ENCODE peak calls at places on chromosome 4, in six cellular contexts. One of them, this sample, is unnamed.

GRCh38 chr4:184237612-184238011 is 19.9 kb upstream of the ENPP6 start:
- DNase-seq in GM23248: peak; percentile 10
- DNase-seq in PC-3: no peak
- DNase-seq in neural progenitor cell: no peak
- DNase-seq in OCI-LY7: no peak
- DNase-seq in GM23338: no peak
- DNase-seq in this sample: peak; percentile 10

GRCh38 chr4:108619372-108620100 is 840 bp upstream of the RPL34 start:
- DNase-seq in GM23248: peak; percentile 25
- DNase-seq in PC-3: no peak
- DNase-seq in neural progenitor cell: no peak
- DNase-seq in GM23338: peak; percentile 23
- DNase-seq in OCI-LY7: no peak
- DNase-seq in this sample: peak; percentile 65

GRCh38 chr4:184534511-184535391 is 60.4 kb upstream of the IRF2 start:
- DNase-seq in GM23338: peak; percentile 31
- DNase-seq in GM23248: peak; percentile 86
- DNase-seq in PC-3: no peak
- DNase-seq in neural progenitor cell: no peak
- DNase-seq in OCI-LY7: peak; percentile 80
- DNase-seq in this sample: no peak

GRCh38 chr4:107183155-107183774 is 147.2 kb upstream of the DKK2 start:
- DNase-seq in PC-3: peak; percentile 61
- DNase-seq in neural progenitor cell: peak; percentile 72
- DNase-seq in GM23248: peak; percentile 80
- DNase-seq in GM23338: peak; percentile 85
- DNase-seq in OCI-LY7: peak; percentile 50
- DNase-seq in this sample: peak; percentile 11

GRCh38 chr4:133483600-133484246 is 334.6 kb downstream of the PCDH10 start:
- DNase-seq in GM23338: peak; percentile 65
- DNase-seq in neural progenitor cell: peak; percentile 40
- DNase-seq in OCI-LY7: no peak
- DNase-seq in GM23248: peak; percentile 8
- DNase-seq in PC-3: peak; percentile 45
- DNase-seq in this sample: no peak

GRCh38 chr4:37976513-37976912 is 16.3 kb downstream of the PTTG2 start:
- DNase-seq in neural progenitor cell: no peak
- DNase-seq in GM23248: peak; percentile 34
- DNase-seq in GM23338: no peak
- DNase-seq in OCI-LY7: no peak
- DNase-seq in PC-3: no peak
- DNase-seq in this sample: no peak

GRCh38 chr4:64911846-64912245 is 502.6 kb upstream of the TECRL start:
- DNase-seq in GM23248: no peak
- DNase-seq in PC-3: peak; percentile 41
- DNase-seq in GM23338: peak; percentile 88
- DNase-seq in neural progenitor cell: peak; percentile 52
- DNase-seq in OCI-LY7: no peak
- DNase-seq in this sample: no peak

GRCh38 chr4:8293131-8293975 is 23.8 kb downstream of the HTRA3 start:
- DNase-seq in neural progenitor cell: no peak
- DNase-seq in GM23248: no peak
- DNase-seq in OCI-LY7: no peak
- DNase-seq in PC-3: no peak
- DNase-seq in GM23338: no peak
- DNase-seq in this sample: no peak

GRCh38 chr4:88514557-88515511 is 8.7 kb downstream of the PYURF start:
- DNase-seq in PC-3: peak; percentile 28
- DNase-seq in GM23338: no peak
- DNase-seq in GM23248: no peak
- DNase-seq in neural progenitor cell: no peak
- DNase-seq in OCI-LY7: no peak
- DNase-seq in this sample: no peak

GRCh38 chr4:57876934-57877554 is 766.9 kb upstream of the IGFBP7 start:
- DNase-seq in neural progenitor cell: no peak
- DNase-seq in GM23338: no peak
- DNase-seq in GM23248: no peak
- DNase-seq in OCI-LY7: no peak
- DNase-seq in PC-3: no peak
- DNase-seq in this sample: no peak

GRCh38 chr4:163484906-163485305 is 9.6 kb upstream of the TMA16 start:
- DNase-seq in OCI-LY7: peak; percentile 77
- DNase-seq in PC-3: peak; percentile 69
- DNase-seq in neural progenitor cell: peak; percentile 76
- DNase-seq in GM23248: peak; percentile 47
- DNase-seq in GM23338: peak; percentile 88
- DNase-seq in this sample: peak; percentile 65

GRCh38 chr4:135281230-135281629 is 1079.6 kb upstream of the PABPC4L start:
- DNase-seq in GM23248: no peak
- DNase-seq in neural progenitor cell: no peak
- DNase-seq in OCI-LY7: no peak
- DNase-seq in GM23338: peak; percentile 11
- DNase-seq in PC-3: no peak
- DNase-seq in this sample: no peak

GRCh38 chr4:172390341-172390740 is 577.1 kb downstream of the GALNTL6 start:
- DNase-seq in neural progenitor cell: no peak
- DNase-seq in GM23338: no peak
- DNase-seq in PC-3: no peak
- DNase-seq in OCI-LY7: no peak
- DNase-seq in GM23248: no peak
- DNase-seq in this sample: no peak

GRCh38 chr4:25443851-25444250 is 66.8 kb downstream of the ANAPC4 start:
- DNase-seq in OCI-LY7: no peak
- DNase-seq in neural progenitor cell: no peak
- DNase-seq in PC-3: no peak
- DNase-seq in GM23338: no peak
- DNase-seq in GM23248: no peak
- DNase-seq in this sample: no peak

GRCh38 chr4:52103314-52103713 is 52.2 kb downstream of the SPATA18 start:
- DNase-seq in OCI-LY7: no peak
- DNase-seq in GM23248: peak; percentile 56
- DNase-seq in GM23338: peak; percentile 69
- DNase-seq in neural progenitor cell: peak; percentile 65
- DNase-seq in PC-3: peak; percentile 81
- DNase-seq in this sample: no peak

GRCh38 chr4:87785858-87786509 is 13.4 kb upstream of the IBSP start:
- DNase-seq in OCI-LY7: no peak
- DNase-seq in neural progenitor cell: no peak
- DNase-seq in GM23338: no peak
- DNase-seq in PC-3: no peak
- DNase-seq in GM23248: no peak
- DNase-seq in this sample: no peak

GRCh38 chr4:174358410-174358809 is 74.7 kb downstream of the CEP44 start:
- DNase-seq in OCI-LY7: no peak
- DNase-seq in PC-3: no peak
- DNase-seq in neural progenitor cell: no peak
- DNase-seq in GM23338: no peak
- DNase-seq in GM23248: no peak
- DNase-seq in this sample: no peak

GRCh38 chr4:175419120-175419774 is 392.8 kb downstream of the GPM6A start:
- DNase-seq in OCI-LY7: no peak
- DNase-seq in GM23338: no peak
- DNase-seq in neural progenitor cell: no peak
- DNase-seq in PC-3: peak; percentile 90
- DNase-seq in GM23248: peak; percentile 96
- DNase-seq in this sample: no peak

GRCh38 chr4:95360256-95360903 is 188.4 kb downstream of the UNC5C start:
- DNase-seq in PC-3: no peak
- DNase-seq in OCI-LY7: no peak
- DNase-seq in neural progenitor cell: no peak
- DNase-seq in GM23338: no peak
- DNase-seq in GM23248: no peak
- DNase-seq in this sample: no peak

GRCh38 chr4:75950416-75950815 is 9.6 kb upstream of the NAAA start:
- DNase-seq in GM23338: no peak
- DNase-seq in OCI-LY7: no peak
- DNase-seq in GM23248: no peak
- DNase-seq in PC-3: no peak
- DNase-seq in neural progenitor cell: no peak
- DNase-seq in this sample: no peak

GRCh38 chr4:142656178-142656577 is 189.9 kb downstream of the INPP4B start:
- DNase-seq in GM23338: peak; percentile 54
- DNase-seq in PC-3: no peak
- DNase-seq in OCI-LY7: peak; percentile 30
- DNase-seq in neural progenitor cell: peak; percentile 39
- DNase-seq in GM23248: peak; percentile 27
- DNase-seq in this sample: peak; percentile 60

GRCh38 chr4:159077702-159078495 is 25.0 kb upstream of the RAPGEF2 start:
- DNase-seq in GM23338: no peak
- DNase-seq in neural progenitor cell: no peak
- DNase-seq in GM23248: no peak
- DNase-seq in PC-3: peak; percentile 82
- DNase-seq in OCI-LY7: peak; percentile 63
- DNase-seq in this sample: no peak

GRCh38 chr4:28443786-28444412 is 1583.3 kb downstream of the STIM2 start:
- DNase-seq in neural progenitor cell: no peak
- DNase-seq in GM23338: peak; percentile 45
- DNase-seq in PC-3: peak; percentile 55
- DNase-seq in OCI-LY7: no peak
- DNase-seq in GM23248: peak; percentile 36
- DNase-seq in this sample: no peak

GRCh38 chr4:151922306-151922705 is 161.5 kb upstream of the GATB start:
- DNase-seq in GM23338: no peak
- DNase-seq in OCI-LY7: no peak
- DNase-seq in PC-3: peak; percentile 55
- DNase-seq in GM23248: peak; percentile 82
- DNase-seq in neural progenitor cell: no peak
- DNase-seq in this sample: no peak

GRCh38 chr4:8376361-8377102 is 64.0 kb downstream of the ACOX3 start:
- DNase-seq in neural progenitor cell: no peak
- DNase-seq in GM23248: no peak
- DNase-seq in GM23338: no peak
- DNase-seq in OCI-LY7: no peak
- DNase-seq in PC-3: no peak
- DNase-seq in this sample: no peak

GRCh38 chr4:34183916-34184315 is 2060.4 kb downstream of the ARAP2 start:
- DNase-seq in PC-3: peak; percentile 20
- DNase-seq in neural progenitor cell: no peak
- DNase-seq in GM23338: no peak
- DNase-seq in GM23248: no peak
- DNase-seq in OCI-LY7: no peak
- DNase-seq in this sample: no peak

GRCh38 chr4:125796138-125796537 is 481.4 kb downstream of the FAT4 start:
- DNase-seq in OCI-LY7: no peak
- DNase-seq in GM23338: no peak
- DNase-seq in PC-3: no peak
- DNase-seq in GM23248: no peak
- DNase-seq in neural progenitor cell: no peak
- DNase-seq in this sample: no peak

GRCh38 chr4:7049739-7050138 is 6.6 kb downstream of the TADA2B start:
- DNase-seq in PC-3: no peak
- DNase-seq in neural progenitor cell: no peak
- DNase-seq in GM23338: no peak
- DNase-seq in GM23248: no peak
- DNase-seq in OCI-LY7: no peak
- DNase-seq in this sample: no peak

GRCh38 chr4:7051905-7052304 is 8.7 kb downstream of the TADA2B start:
- DNase-seq in OCI-LY7: no peak
- DNase-seq in PC-3: no peak
- DNase-seq in GM23338: no peak
- DNase-seq in GM23248: no peak
- DNase-seq in neural progenitor cell: no peak
- DNase-seq in this sample: no peak

GRCh38 chr4:7050481-7051143 is 7.4 kb downstream of the TADA2B start:
- DNase-seq in PC-3: no peak
- DNase-seq in neural progenitor cell: no peak
- DNase-seq in GM23338: no peak
- DNase-seq in GM23248: no peak
- DNase-seq in OCI-LY7: no peak
- DNase-seq in this sample: no peak

GRCh38 chr4:7052313-7052712 is 9.1 kb downstream of the TADA2B start:
- DNase-seq in GM23338: no peak
- DNase-seq in neural progenitor cell: no peak
- DNase-seq in OCI-LY7: no peak
- DNase-seq in PC-3: no peak
- DNase-seq in GM23248: no peak
- DNase-seq in this sample: no peak

GRCh38 chr4:7051144-7051495 is 7.9 kb downstream of the TADA2B start:
- DNase-seq in GM23248: no peak
- DNase-seq in PC-3: no peak
- DNase-seq in neural progenitor cell: no peak
- DNase-seq in GM23338: no peak
- DNase-seq in OCI-LY7: no peak
- DNase-seq in this sample: no peak
- H3K79me2 ChIP-seq in GM23248: peaks cover 100% of the 10 kb centered on the region
- H3K79me2 ChIP-seq in PC-3: peaks cover 67% of the 10 kb centered on the region
- H3K79me2 ChIP-seq in neural progenitor cell: peaks cover 40% of the 10 kb centered on the region
- H3K79me2 ChIP-seq in GM23338: peaks cover 41% of the 10 kb centered on the region
- H3K79me2 ChIP-seq in OCI-LY7: peaks cover 6% of the 10 kb centered on the region
- H3K79me2 ChIP-seq in this sample: peaks cover 60% of the 10 kb centered on the region

GRCh38 chr4:140255467-140255866 is 101.5 kb upstream of the MAML3 start:
- DNase-seq in PC-3: no peak
- DNase-seq in OCI-LY7: no peak
- DNase-seq in GM23248: peak; percentile 60
- DNase-seq in GM23338: no peak
- DNase-seq in neural progenitor cell: no peak
- DNase-seq in this sample: no peak
- H3K4me1 ChIP-seq in PC-3: peaks cover 68% of the 10 kb centered on the region
- H3K4me1 ChIP-seq in OCI-LY7: peaks cover 8% of the 10 kb centered on the region
- H3K4me1 ChIP-seq in GM23248: peaks cover 47% of the 10 kb centered on the region
- H3K4me1 ChIP-seq in GM23338: peaks cover 41% of the 10 kb centered on the region
- H3K4me1 ChIP-seq in neural progenitor cell: peaks cover 23% of the 10 kb centered on the region
- H3K4me1 ChIP-seq in this sample: peaks cover 13% of the 10 kb centered on the region

GRCh38 chr4:13641084-13641483 is 13.6 kb upstream of the BOD1L1 start:
- DNase-seq in OCI-LY7: no peak
- DNase-seq in GM23338: no peak
- DNase-seq in PC-3: no peak
- DNase-seq in neural progenitor cell: no peak
- DNase-seq in GM23248: no peak
- DNase-seq in this sample: no peak
- H2AFZ ChIP-seq in OCI-LY7: no peak overlapping the region
- H2AFZ ChIP-seq in GM23338: peak overlapping the region; percentile 4
- H2AFZ ChIP-seq in PC-3: no peak overlapping the region
- H2AFZ ChIP-seq in neural progenitor cell: no peak overlapping the region
- H2AFZ ChIP-seq in GM23248: no peak overlapping the region
- H2AFZ ChIP-seq in this sample: no peak overlapping the region

GRCh38 chr4:111281219-111281618 is 658.3 kb upstream of the PITX2 start:
- DNase-seq in GM23338: no peak
- DNase-seq in PC-3: no peak
- DNase-seq in neural progenitor cell: no peak
- DNase-seq in GM23248: no peak
- DNase-seq in OCI-LY7: no peak
- DNase-seq in this sample: no peak

GRCh38 chr4:111283066-111283677 is 660.3 kb upstream of the PITX2 start:
- DNase-seq in GM23338: peak; percentile 75
- DNase-seq in neural progenitor cell: peak; percentile 71
- DNase-seq in OCI-LY7: peak; percentile 55
- DNase-seq in PC-3: peak; percentile 68
- DNase-seq in GM23248: peak; percentile 56
- DNase-seq in this sample: peak; percentile 56

DNA sequence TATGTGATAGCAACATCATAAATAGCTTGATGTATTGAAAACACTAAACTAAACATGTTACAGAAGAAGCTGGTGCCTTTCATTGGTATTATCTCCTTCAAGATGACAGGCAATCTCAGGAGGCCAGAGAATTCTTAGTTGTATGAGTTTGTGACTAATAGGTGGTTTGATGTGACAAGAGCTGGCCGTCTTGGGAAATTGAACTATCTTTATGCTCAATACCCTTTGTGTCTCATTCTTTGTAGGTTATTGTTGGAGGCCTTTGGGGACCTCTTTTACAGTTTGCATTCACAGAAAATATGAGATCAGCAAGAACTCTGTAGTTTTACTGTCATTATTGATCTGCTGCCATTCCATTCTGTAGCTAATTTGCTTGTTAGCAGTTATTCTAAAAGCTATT is 659.2 kb upstream of the PITX2 start:
- DNase-seq in neural progenitor cell: no peak
- DNase-seq in OCI-LY7: no peak
- DNase-seq in PC-3: no peak
- DNase-seq in GM23338: no peak
- DNase-seq in GM23248: no peak
- DNase-seq in this sample: no peak
- H3K79me2 ChIP-seq in neural progenitor cell: no peaks in the 10 kb centered on the region
- H3K79me2 ChIP-seq in OCI-LY7: no peaks in the 10 kb centered on the region
- H3K79me2 ChIP-seq in PC-3: no peaks in the 10 kb centered on the region
- H3K79me2 ChIP-seq in GM23338: no peaks in the 10 kb centered on the region
- H3K79me2 ChIP-seq in GM23248: no peaks in the 10 kb centered on the region
- H3K79me2 ChIP-seq in this sample: no peaks in the 10 kb centered on the region